ENCODE peak calls at places on chromosomes 4 and X, in four cellular contexts. I is Peyer's patch, G is A549, E is HCT116. M is an unnamed sample.

GRCh38 chr4:136946307-136946907 is 585.9 kb downstream of the PCDH18 start:
- DNase-seq in I (no peak), G (no peak), E (no peak), M (no peak)

GRCh38 chr4:52701207-52701606 is 42.1 kb upstream of the USP46 start:
- DNase-seq in I (no peak), G (no peak), E (no peak), M (no peak)

GRCh38 chrX:74286950-74287349 is 17.0 kb upstream of the ZCCHC13 start:
- DNase-seq in I (no peak), G (no peak), E (no peak), M (no peak)

GRCh38 chrX:31038585-31039326 is 33.1 kb downstream of the FTHL17 start:
- DNase-seq in I (no peak), G (peak; percentile 3), E (no peak), M (no peak)

GRCh38 chr4:7155611-7156071 is 36.7 kb upstream of the SORCS2 start:
- DNase-seq in I (peak; percentile 54), G (no peak), E (no peak), M (peak; percentile 78)

GRCh38 chrX:49269768-49270248 is at the start of gene PPP1R3F:
- DNase-seq in I (no peak), G (no peak), E (no peak), M (no peak)

GRCh38 chrX:26845051-26845450 is 618.1 kb downstream of the PPP4R3C start:
- DNase-seq in I (no peak), G (no peak), E (no peak), M (no peak)

GRCh38 chr4:53928825-53929224 is 135.6 kb downstream of the CHIC2 start:
- DNase-seq in I (no peak), G (no peak), E (no peak), M (no peak)

GRCh38 chrX:155864655-155865054 is 16.5 kb upstream of the VAMP7 start:
- DNase-seq in I (no peak), G (no peak), E (no peak), M (no peak)

GRCh38 chr4:174592985-174593335 is 70.7 kb upstream of the HPGD start:
- DNase-seq in I (no peak), G (no peak), E (no peak), M (no peak)

GRCh38 chr4:184596617-184597185 is 52.5 kb downstream of the CASP3 start:
- DNase-seq in I (no peak), G (no peak), E (no peak), M (no peak)

GRCh38 chrX:105460366-105460765 is 239.9 kb upstream of the TEX13A start:
- DNase-seq in I (no peak), G (no peak), E (no peak), M (no peak)

GRCh38 chr4:6458528-6458927 is 13.9 kb downstream of the PPP2R2C start:
- DNase-seq in I (no peak), G (no peak), E (no peak), M (no peak)

GRCh38 chrX:48689143-48689920 is 5.7 kb downstream of the WAS start:
- DNase-seq in I (no peak), G (no peak), E (no peak), M (no peak)

GRCh38 chrX:35847736-35848135 is 49.6 kb downstream of the MAGEB16 start:
- DNase-seq in I (no peak), G (no peak), E (no peak), M (no peak)

GRCh38 chr4:113760094-113760851 is 1.3 kb downstream of the CAMK2D start:
- DNase-seq in I (peak; percentile 62), G (peak; percentile 7), E (no peak), M (peak; percentile 35)

GRCh38 chr4:144584428-144584827 is 61.5 kb upstream of the HHIP start:
- DNase-seq in I (no peak), G (no peak), E (no peak), M (no peak)

GRCh38 chr4:53267026-53267425 is 98.8 kb downstream of the SCFD2 start:
- DNase-seq in I (no peak), G (no peak), E (no peak), M (no peak)

GRCh38 chr4:168574581-168575295 is 77.9 kb downstream of the PALLD start:
- DNase-seq in I (no peak), G (no peak), E (peak; percentile 95), M (no peak)

GRCh38 chr4:168843635-168844034 is 166.4 kb downstream of the CBR4 start:
- DNase-seq in I (no peak), G (no peak), E (no peak), M (no peak)

GRCh38 chr4:7547368-7548040 is 112.8 kb upstream of the PSAPL1 start:
- DNase-seq in I (no peak), G (no peak), E (no peak), M (no peak)

GRCh38 chrX:80766916-80767315 is 42.8 kb downstream of the BRWD3 start:
- DNase-seq in I (no peak), G (no peak), E (no peak), M (no peak)

GRCh38 chrX:16953606-16954211 is 7.3 kb downstream of the REPS2 start:
- DNase-seq in I (no peak), G (no peak), E (peak; percentile 43), M (no peak)

GRCh38 chr4:14952352-14952751 is 49.9 kb upstream of the CPEB2 start:
- DNase-seq in I (no peak), G (no peak), E (no peak), M (no peak)

GRCh38 chr4:182939680-182940079 is 22.5 kb upstream of the DCTD start:
- DNase-seq in I (no peak), G (no peak), E (no peak), M (no peak)

GRCh38 chr4:41661447-41662076 is 87.0 kb downstream of the PHOX2B start:
- DNase-seq in I (peak; percentile 65), G (peak; percentile 35), E (peak; percentile 31), M (peak; percentile 42)

GRCh38 chrX:55715847-55716246 is 1.7 kb upstream of the RRAGB start:
- DNase-seq in I (no peak), G (no peak), E (no peak), M (no peak)
- TF ChIP-seq CTCF in I (no peak), G (no peak), E (no peak), M (no peak)

DNA sequence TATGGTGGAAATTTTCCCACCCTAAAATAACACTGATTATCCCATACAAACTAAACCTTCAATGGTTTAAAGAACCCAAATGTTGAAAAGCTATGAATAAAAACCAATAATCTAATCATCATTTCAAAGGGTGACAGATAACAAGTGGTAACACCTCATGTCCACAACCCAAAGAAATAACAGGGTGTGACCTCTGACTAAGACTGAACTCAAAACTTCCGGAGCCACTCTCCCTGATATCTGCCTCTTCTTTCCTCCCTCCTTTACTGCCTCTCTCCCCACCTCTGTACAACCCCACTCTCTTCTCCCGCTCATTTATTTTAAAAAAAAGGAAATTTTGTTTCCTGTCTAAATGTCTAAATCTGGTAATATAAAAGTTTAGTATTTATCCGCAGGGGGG is 11.5 kb downstream of the FBXW7 start:
- DNase-seq in I (no peak), G (no peak), E (no peak), M (no peak)
- H3K27ac ChIP-seq in I (no peak overlapping the region), G (no peak overlapping the region), E (no peak overlapping the region), M (no peak overlapping the region)

GRCh38 chr4:72567036-72567435 is 2.0 kb downstream of the ADAMTS3 start:
- DNase-seq in I (no peak), G (no peak), E (no peak), M (no peak)

GRCh38 chr4:72571337-72571736 is 2.3 kb upstream of the ADAMTS3 start:
- DNase-seq in I (no peak), G (no peak), E (no peak), M (no peak)

GRCh38 chr4:72569719-72570235 is 756 bp upstream of the ADAMTS3 start:
- DNase-seq in I (no peak), G (no peak), E (no peak), M (no peak)

GRCh38 chr4:72567821-72568620 is 1.0 kb downstream of the ADAMTS3 start:
- DNase-seq in I (peak; percentile 51), G (peak; percentile 40), E (no peak), M (peak; percentile 84)

GRCh38 chr4:72568959-72569718 is at the start of gene ADAMTS3:
- DNase-seq in I (peak; percentile 52), G (peak; percentile 14), E (no peak), M (peak; percentile 75)
- TF ChIP-seq POLR2A in I (no peak), G (no peak), E (no peak), M (peak; percentile 28)

GRCh38 chr4:58247792-58248191 is 1137.6 kb upstream of the IGFBP7 start:
- DNase-seq in I (no peak), G (no peak), E (no peak), M (no peak)
- TF ChIP-seq CTCF in I (no peak), G (peak; percentile 23), E (no peak), M (no peak)

GRCh38 chr4:92198711-92199110 is 105.1 kb upstream of the GRID2 start:
- DNase-seq in I (no peak), G (no peak), E (no peak), M (no peak)
- H3K27ac ChIP-seq in I (no peak overlapping the region), G (no peak overlapping the region), E (no peak overlapping the region), M (no peak overlapping the region)

GRCh38 chr4:3711183-3712111 is 54.7 kb upstream of the ADRA2C start:
- DNase-seq in I (no peak), G (no peak), E (no peak), M (no peak)
- TF ChIP-seq POLR2A in I (no peak), G (no peak), E (no peak), M (no peak)

DNA sequence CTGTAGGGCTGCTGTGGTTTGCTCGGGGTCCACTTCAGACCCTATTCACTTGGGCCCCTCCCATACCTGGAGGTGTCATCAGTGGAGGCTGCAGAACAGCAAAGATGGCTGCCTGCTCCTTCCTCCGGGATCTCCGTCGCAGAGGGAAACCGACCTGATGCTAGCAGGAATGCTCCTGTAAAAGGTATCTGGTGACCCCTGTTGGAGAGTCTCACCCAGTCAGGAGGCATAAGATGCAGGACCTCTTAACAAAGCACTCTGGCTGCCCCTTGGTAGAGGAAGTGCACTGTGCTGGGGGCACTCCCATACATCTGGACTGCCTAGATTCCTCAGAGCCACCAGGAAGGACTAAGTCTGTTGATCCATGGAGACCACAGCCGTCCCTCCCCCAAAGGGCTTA is 296.9 kb downstream of the GRID2 start:
- DNase-seq in I (no peak), G (no peak), E (no peak), M (no peak)
- TF ChIP-seq CTCF in I (no peak), G (no peak), E (no peak), M (no peak)

M was measured in uterus.